ENCODE peak calls at places on chromosomes 1 and 21, in six cellular contexts. I is stromal cell of bone marrow; L is stimulated activated CD8-positive, alpha-beta memory T cell treated with anti-CD3 and anti-CD28 coated beads, Interleukin-7, amount 100 ng/mL, for 1 hour; G is GM06990; D is AG09319; N is NCI-H1694. H is an unnamed sample.

GRCh38 chr1:12275370-12275769 is 45.5 kb downstream of the VPS13D start:
- DNase-seq in L (no peak), N (no peak), I (peak), D (no peak), G (no peak), H (no peak)

GRCh38 chr1:51168266-51168845 is 66.3 kb downstream of the C1orf185 start:
- DNase-seq in D (no peak), G (peak), I (peak), N (no peak), L (no peak), H (no peak)

GRCh38 chr21:43693981-43694380 is 24.9 kb upstream of the PDXK start:
- DNase-seq in G (no peak), D (no peak), L (no peak), N (no peak), I (no peak), H (no peak)

GRCh38 chr1:191734321-191734720 is 423.9 kb upstream of the RGS18 start:
- DNase-seq in D (no peak), L (no peak), G (no peak), I (no peak), N (no peak), H (no peak)

GRCh38 chr21:42042651-42043050 is 28.5 kb upstream of the UMODL1 start:
- DNase-seq in N (no peak), D (no peak), L (no peak), I (no peak), G (no peak), H (no peak)

GRCh38 chr1:237570530-237570929 is 320.2 kb downstream of the ZP4 start:
- DNase-seq in D (no peak), N (peak), G (no peak), I (no peak), L (no peak), H (no peak)

GRCh38 chr1:19477284-19478240 is 7.8 kb downstream of the CAPZB start:
- DNase-seq in G (no peak), D (no peak), I (no peak), N (no peak), L (no peak), H (no peak)

GRCh38 chr1:219876798-219877209 is 51.6 kb downstream of the SLC30A10 start:
- DNase-seq in I (no peak), G (no peak), L (no peak), D (no peak), N (no peak), H (no peak)

GRCh38 chr1:112265946-112266345 is 130.1 kb upstream of the CTTNBP2NL start:
- DNase-seq in G (no peak), N (no peak), L (no peak), I (no peak), D (no peak), H (no peak)

GRCh38 chr1:231348442-231348841 is 10.3 kb downstream of the SPRTN start:
- DNase-seq in G (no peak), D (no peak), I (no peak), L (no peak), N (no peak), H (no peak)

GRCh38 chr1:215744419-215744818 is 177.3 kb downstream of the KCTD3 start:
- DNase-seq in D (no peak), I (no peak), G (no peak), L (no peak), N (no peak), H (no peak)

GRCh38 chr1:154730251-154730650 is 122.3 kb upstream of the ADAR start:
- DNase-seq in N (no peak), L (no peak), G (no peak), I (peak), D (no peak), H (no peak)

GRCh38 chr1:166836733-166837132 is 2.5 kb upstream of the POGK start:
- DNase-seq in G (no peak), N (no peak), D (no peak), L (no peak), I (no peak), H (no peak)

GRCh38 chr1:228010921-228011320 is 4.1 kb downstream of the WNT3A start:
- DNase-seq in L (no peak), G (no peak), D (no peak), N (no peak), I (no peak), H (no peak)

GRCh38 chr1:152745289-152745704 is 12.5 kb upstream of the KPRP start:
- DNase-seq in L (no peak), G (no peak), I (no peak), N (no peak), D (no peak), H (no peak)

H was measured in DMS 273 treated with DMSO at 0.1 percent for 48 hours.